ENCODE peak calls at places on chromosomes 7 and 10, in eight cellular contexts. Z is CD8-positive, alpha-beta T cell; P is NCI-H187 treated with DMSO at 0.1 percent for 48 hours; I is AG04450; D is CD4-positive, alpha-beta memory T cell; G is midbrain; N is pons; J is fibroblast of the conjunctiva. Q is an unnamed sample.
A peak's percentile ranks its signal among the peaks of the same experiment; 100 is the strongest.

GRCh38 chr10:122568551-122568950 is 8.0 kb downstream of the DMBT1 start:
- DNase-seq in P (no peak), Z (no peak), N (no peak), I (no peak), G (no peak), D (no peak), J (no peak), Q (no peak)

GRCh38 chr10:71774916-71775702 is 1.8 kb upstream of the VSIR start:
- DNase-seq in Z (no peak), P (no peak), I (no peak), D (no peak), J (no peak), G (no peak), N (peak; percentile 72), Q (no peak)

GRCh38 chr10:13496164-13496563 is 32.6 kb downstream of the BEND7 start:
- DNase-seq in N (no peak), D (no peak), I (no peak), P (no peak), J (no peak), Z (no peak), G (no peak), Q (no peak)

GRCh38 chr10:1182280-1183032 is 126.3 kb downstream of the WDR37 start:
- DNase-seq in J (no peak), I (no peak), D (no peak), Z (no peak), G (no peak), N (no peak), P (no peak), Q (no peak)

GRCh38 chr7:636396-636795 is 90.1 kb upstream of the DNAAF5 start:
- DNase-seq in I (no peak), D (peak; percentile 45), J (no peak), Z (peak; percentile 62), G (peak; percentile 25), P (no peak), N (peak; percentile 48), Q (no peak)

GRCh38 chr10:91511549-91512330 is 101.6 kb downstream of the HECTD2 start:
- DNase-seq in N (no peak), P (no peak), J (no peak), G (no peak), D (no peak), Z (no peak), I (peak; percentile 38), Q (no peak)

GRCh38 chr7:411677-412312 is 107.9 kb downstream of the PDGFA start:
- DNase-seq in P (no peak), D (no peak), I (no peak), Z (no peak), J (no peak), G (no peak), N (no peak), Q (no peak)

GRCh38 chr7:96495751-96496216 is 173.9 kb upstream of the SLC25A13 start:
- DNase-seq in D (peak; percentile 15), P (no peak), Z (no peak), I (no peak), N (no peak), G (no peak), J (no peak), Q (no peak)

GRCh38 chr7:91181949-91182348 is 82.3 kb upstream of the FZD1 start:
- DNase-seq in Z (no peak), I (no peak), J (no peak), P (no peak), G (no peak), D (no peak), N (no peak), Q (no peak)

GRCh38 chr7:100568936-100569844 is 4.5 kb downstream of the SAP25 start:
- DNase-seq in G (peak; percentile 68), Z (peak; percentile 63), P (no peak), N (peak; percentile 44), I (no peak), J (no peak), D (peak; percentile 54), Q (no peak)

GRCh38 chr7:100685631-100686145 is 8.4 kb downstream of the GIGYF1 start:
- DNase-seq in J (no peak), I (no peak), Z (no peak), N (no peak), P (no peak), D (no peak), G (no peak), Q (no peak)

GRCh38 chr7:34019431-34019830 is 114.1 kb downstream of the BMPER start:
- DNase-seq in J (no peak), P (no peak), D (no peak), Z (no peak), G (no peak), N (no peak), I (no peak), Q (no peak)

GRCh38 chr7:134632937-134633540 is 13.6 kb upstream of the BPGM start:
- DNase-seq in N (peak; percentile 58), Z (peak; percentile 47), G (peak; percentile 38), P (no peak), D (peak; percentile 65), I (no peak), J (peak; percentile 43), Q (no peak)

GRCh38 chr7:23332193-23332592 is 33.1 kb downstream of the MALSU1 start:
- DNase-seq in I (no peak), N (no peak), D (no peak), J (no peak), G (no peak), Z (no peak), P (no peak), Q (no peak)

GRCh38 chr10:36281871-36282331 is 639.8 kb upstream of the FZD8 start:
- DNase-seq in D (no peak), Z (no peak), P (no peak), G (no peak), N (no peak), I (no peak), J (no peak), Q (no peak)

GRCh38 chr7:139916717-139917395 is 87.8 kb downstream of the TBXAS1 start:
- DNase-seq in N (no peak), P (no peak), G (no peak), Z (no peak), I (no peak), D (no peak), J (no peak), Q (no peak)

GRCh38 chr7:107372298-107372697 is 97.6 kb upstream of the GPR22 start:
- DNase-seq in I (no peak), Z (no peak), P (no peak), N (no peak), D (no peak), J (no peak), G (no peak), Q (no peak)

GRCh38 chr10:100485336-100485735 is 22.5 kb downstream of the WNT8B start:
- DNase-seq in G (no peak), N (no peak), Z (no peak), J (no peak), I (no peak), D (no peak), P (no peak), Q (no peak)

Q was measured in NCI-H446 treated with DMSO at 0.1 percent for 48 hours.